ENCODE peak calls at places on chromosomes 1 and 21, in five cellular contexts. One of them, this sample, is unnamed.
A peak's percentile ranks its signal among the peaks of the same experiment; 100 is the strongest.

GRCh38 chr21:29175408-29176147 is 45.1 kb downstream of the MAP3K7CL start:
- DNase-seq in NCI-H1694: no peak
- DNase-seq in neural crest cell: no peak
- DNase-seq in GM12865: peak; percentile 18
- DNase-seq in activated CD8-positive, alpha-beta memory T cell treated with anti-CD3 and anti-CD28 coated beads, Interleukin-2, amount 50 U/mL, for 48 hours: no peak
- DNase-seq in this sample: no peak

GRCh38 chr1:101697057-101697456 is 299.7 kb downstream of the OLFM3 start:
- DNase-seq in NCI-H1694: no peak
- DNase-seq in neural crest cell: no peak
- DNase-seq in GM12865: no peak
- DNase-seq in activated CD8-positive, alpha-beta memory T cell treated with anti-CD3 and anti-CD28 coated beads, Interleukin-2, amount 50 U/mL, for 48 hours: no peak
- DNase-seq in this sample: no peak

GRCh38 chr1:47785561-47786271 is 211.5 kb downstream of the TRABD2B start:
- DNase-seq in NCI-H1694: no peak
- DNase-seq in neural crest cell: no peak
- DNase-seq in GM12865: no peak
- DNase-seq in activated CD8-positive, alpha-beta memory T cell treated with anti-CD3 and anti-CD28 coated beads, Interleukin-2, amount 50 U/mL, for 48 hours: no peak
- DNase-seq in this sample: no peak

GRCh38 chr1:213287987-213288386 is 236.9 kb downstream of the RPS6KC1 start:
- DNase-seq in NCI-H1694: no peak
- DNase-seq in neural crest cell: no peak
- DNase-seq in GM12865: no peak
- DNase-seq in activated CD8-positive, alpha-beta memory T cell treated with anti-CD3 and anti-CD28 coated beads, Interleukin-2, amount 50 U/mL, for 48 hours: no peak
- DNase-seq in this sample: no peak

GRCh38 chr1:2556277-2557145 is at the start of gene TNFRSF14:
- DNase-seq in NCI-H1694: no peak
- DNase-seq in neural crest cell: no peak
- DNase-seq in GM12865: peak; percentile 85
- DNase-seq in activated CD8-positive, alpha-beta memory T cell treated with anti-CD3 and anti-CD28 coated beads, Interleukin-2, amount 50 U/mL, for 48 hours: peak; percentile 82
- DNase-seq in this sample: peak; percentile 90

GRCh38 chr1:30330644-30331043 is 392.7 kb downstream of the MATN1 start:
- DNase-seq in NCI-H1694: no peak
- DNase-seq in neural crest cell: no peak
- DNase-seq in GM12865: no peak
- DNase-seq in activated CD8-positive, alpha-beta memory T cell treated with anti-CD3 and anti-CD28 coated beads, Interleukin-2, amount 50 U/mL, for 48 hours: no peak
- DNase-seq in this sample: no peak

GRCh38 chr21:33078907-33079582 is 9.1 kb downstream of the OLIG1 start:
- DNase-seq in NCI-H1694: no peak
- DNase-seq in neural crest cell: no peak
- DNase-seq in GM12865: peak; percentile 89
- DNase-seq in activated CD8-positive, alpha-beta memory T cell treated with anti-CD3 and anti-CD28 coated beads, Interleukin-2, amount 50 U/mL, for 48 hours: peak; percentile 59
- DNase-seq in this sample: no peak

GRCh38 chr1:24939657-24940193 is 9.6 kb upstream of the RUNX3 start:
- DNase-seq in NCI-H1694: no peak
- DNase-seq in neural crest cell: no peak
- DNase-seq in GM12865: no peak
- DNase-seq in activated CD8-positive, alpha-beta memory T cell treated with anti-CD3 and anti-CD28 coated beads, Interleukin-2, amount 50 U/mL, for 48 hours: no peak
- DNase-seq in this sample: no peak

GRCh38 chr1:100543640-100544039 is 5.7 kb downstream of the GPR88 start:
- DNase-seq in NCI-H1694: no peak
- DNase-seq in neural crest cell: no peak
- DNase-seq in GM12865: peak; percentile 62
- DNase-seq in activated CD8-positive, alpha-beta memory T cell treated with anti-CD3 and anti-CD28 coated beads, Interleukin-2, amount 50 U/mL, for 48 hours: no peak
- DNase-seq in this sample: no peak

GRCh38 chr1:110616587-110616986 is 10.4 kb upstream of the KCNA2 start:
- DNase-seq in NCI-H1694: no peak
- DNase-seq in neural crest cell: no peak
- DNase-seq in GM12865: no peak
- DNase-seq in activated CD8-positive, alpha-beta memory T cell treated with anti-CD3 and anti-CD28 coated beads, Interleukin-2, amount 50 U/mL, for 48 hours: peak; percentile 46
- DNase-seq in this sample: no peak

GRCh38 chr1:50700226-50701020 is 259.6 kb downstream of the FAF1 start:
- DNase-seq in NCI-H1694: peak; percentile 75
- DNase-seq in neural crest cell: peak; percentile 4
- DNase-seq in GM12865: no peak
- DNase-seq in activated CD8-positive, alpha-beta memory T cell treated with anti-CD3 and anti-CD28 coated beads, Interleukin-2, amount 50 U/mL, for 48 hours: no peak
- DNase-seq in this sample: no peak

GRCh38 chr1:169795687-169796086 is 980 bp upstream of the METTL18 start:
- DNase-seq in NCI-H1694: no peak
- DNase-seq in neural crest cell: no peak
- DNase-seq in GM12865: peak; percentile 56
- DNase-seq in activated CD8-positive, alpha-beta memory T cell treated with anti-CD3 and anti-CD28 coated beads, Interleukin-2, amount 50 U/mL, for 48 hours: no peak
- DNase-seq in this sample: no peak

This sample was measured in CD4-positive, CD25-positive, alpha-beta regulatory T cell.